ENCODE peak calls at places on chromosome 22, in nine cellular contexts. Q, J, M, O, C, W, S, H and G are unnamed samples.

GRCh38 chr22:35393116-35394010 is 6.6 kb upstream of the MCM5 start:
- DNase-seq in C (no peak), M (no peak), S (no peak), J (no peak), W (no peak), H (no peak), Q (no peak), O (no peak), G (no peak)

GRCh38 chr22:23882370-23882769 is 11.8 kb upstream of the MIF start:
- DNase-seq in S (no peak), J (no peak), W (no peak), H (no peak), C (no peak), M (no peak), Q (no peak), O (no peak), G (no peak)

GRCh38 chr22:49613108-49613507 is 214.6 kb downstream of the BRD1 start:
- DNase-seq in H (no peak), C (no peak), S (no peak), J (no peak), W (peak), O (no peak), Q (no peak), M (no peak), G (no peak)

GRCh38 chr22:19815093-19815822 is 39.4 kb downstream of the GNB1L start:
- DNase-seq in O (no peak), Q (no peak), H (no peak), J (no peak), S (peak), C (no peak), W (peak), M (no peak), G (peak)

GRCh38 chr22:30531651-30532608 is 14.6 kb downstream of the SEC14L6 start:
- DNase-seq in J (no peak), C (no peak), H (no peak), M (no peak), O (no peak), W (no peak), S (no peak), Q (no peak), G (no peak)

GRCh38 chr22:23751441-23751996 is 607 bp upstream of the ZNF70 start:
- DNase-seq in H (peak), C (peak), O (no peak), S (no peak), W (no peak), Q (no peak), M (no peak), J (no peak), G (no peak)

GRCh38 chr22:31122532-31123291 is at the start of gene INPP5J:
- DNase-seq in H (peak), C (peak), S (peak), W (peak), O (peak), M (peak), Q (no peak), J (no peak), G (no peak)

GRCh38 chr22:50406416-50407170 is 63.5 kb downstream of the PPP6R2 start:
- DNase-seq in C (no peak), M (no peak), S (no peak), H (no peak), J (no peak), O (no peak), Q (no peak), W (no peak), G (no peak)

GRCh38 chr22:31244044-31244942 is 32.2 kb downstream of the LIMK2 start:
- DNase-seq in J (no peak), M (no peak), C (peak), W (peak), Q (no peak), H (no peak), S (peak), O (peak), G (no peak)

GRCh38 chr22:26642465-26643367 is 14.7 kb upstream of the MIAT start:
- DNase-seq in M (peak), H (no peak), Q (no peak), C (peak), O (peak), J (peak), S (no peak), W (no peak), G (no peak)

GRCh38 chr22:47476226-47476625 is 713.8 kb downstream of the TBC1D22A start:
- DNase-seq in W (no peak), S (no peak), H (no peak), O (no peak), Q (no peak), C (no peak), M (no peak), J (no peak), G (no peak)
- H3K27ac ChIP-seq in W (no peak), S (no peak), H (peak), O (no peak), Q (no peak), C (no peak), M (no peak), J (no peak), G (no peak)

GRCh38 chr22:21941921-21942320 is 10.7 kb downstream of the PPM1F start:
- DNase-seq in S (no peak), W (no peak), H (no peak), Q (no peak), C (no peak), O (no peak), M (no peak), J (no peak), G (no peak)
- H3K27ac ChIP-seq in S (peak), W (peak), H (peak), Q (no peak), C (no peak), O (no peak), M (peak), J (no peak), G (peak)

DNA sequence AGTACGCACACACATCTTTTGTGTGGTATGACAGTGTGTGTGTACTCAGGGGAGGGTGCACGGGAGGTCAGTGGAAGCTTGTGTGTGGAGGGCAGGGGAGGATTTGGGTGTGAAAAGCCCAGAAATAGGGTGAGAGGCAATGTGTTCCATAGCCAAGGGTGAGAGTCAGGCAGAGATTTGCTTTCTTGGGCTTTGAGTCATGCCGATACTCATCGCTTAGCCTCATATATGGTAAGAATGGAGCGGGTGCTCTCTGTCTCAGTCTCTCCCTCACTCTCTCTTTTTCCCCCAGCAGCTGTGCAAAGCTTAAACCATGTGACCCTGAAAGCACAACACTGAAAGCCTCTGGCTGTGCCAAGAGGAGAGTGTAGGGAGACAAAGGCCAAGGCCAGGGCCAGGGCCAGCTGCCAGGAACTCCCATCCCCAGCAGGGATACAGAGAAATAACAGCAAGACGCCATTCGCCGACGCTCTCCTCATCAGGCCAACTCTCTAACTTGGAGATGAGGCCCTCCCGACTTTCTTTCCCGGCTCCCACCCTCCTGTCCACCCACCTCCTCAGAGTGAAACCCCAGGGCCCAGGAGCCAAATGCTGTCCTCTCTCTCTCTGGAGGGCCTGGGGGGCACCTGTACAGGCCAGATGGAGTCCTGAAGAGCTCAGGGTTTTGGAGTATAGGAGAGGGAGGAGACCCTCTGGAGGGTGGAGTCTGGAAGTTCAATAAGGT is 20.3 kb upstream of the MICAL3 start:
- DNase-seq in S (no peak), M (peak), Q (no peak), C (no peak), O (peak), H (peak), W (peak), J (no peak), G (no peak)
- H3K27ac ChIP-seq in S (no peak), M (peak), Q (no peak), C (no peak), O (no peak), H (peak), W (peak), J (no peak), G (peak)

GRCh38 chr22:44172370-44173108 is 8.2 kb upstream of the PARVG start:
- DNase-seq in M (peak), W (peak), S (peak), J (no peak), H (peak), O (no peak), C (peak), Q (no peak), G (no peak)
- H3K27ac ChIP-seq in M (no peak), W (no peak), S (no peak), J (no peak), H (no peak), O (no peak), C (no peak), Q (no peak), G (peak)

DNA sequence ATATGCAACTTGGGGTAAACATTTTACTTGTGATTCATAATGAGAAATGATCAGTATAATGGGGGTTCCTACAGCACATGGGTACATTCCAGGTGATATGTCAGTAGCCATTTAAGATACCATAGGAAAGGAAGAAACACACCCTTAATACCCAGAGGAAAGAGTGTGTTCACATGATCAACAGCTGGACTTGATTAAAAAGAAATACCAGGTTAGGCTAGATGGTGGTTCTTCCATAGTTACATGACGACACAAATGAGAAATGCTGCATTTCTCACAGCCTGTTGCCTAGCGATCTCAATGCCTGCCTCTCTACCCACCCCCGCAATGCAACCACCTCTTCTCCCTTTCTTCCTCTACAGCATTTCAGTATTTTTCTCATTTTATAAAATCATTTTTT is 96.8 kb downstream of the TTC28 start:
- DNase-seq in J (no peak), S (peak), Q (no peak), C (peak), O (peak), W (no peak), M (no peak), H (no peak), G (no peak)
- H3K27ac ChIP-seq in J (no peak), S (peak), Q (no peak), C (no peak), O (no peak), W (no peak), M (no peak), H (no peak), G (no peak)